ENCODE peak calls at places on chromosomes 4 and X, in ten cellular contexts. B is NCI-H524; G is A673; D is activated CD4-positive, alpha-beta T cell treated with anti-CD3 and anti-CD28 coated beads, Interleukin-2, amount 50 U/mL, for 24 hours; Z is fibroblast of gingiva; S is immature natural killer cell; N is left lobe of liver; V is A172; T is tibial nerve; F is GM12892. R is an unnamed sample.
A peak's percentile ranks its signal among the peaks of the same experiment; 100 is the strongest.

GRCh38 chrX:30196322-30196721 is 19.0 kb upstream of the MAGEB2 start:
- DNase-seq in B (peak; percentile 15), G (peak; percentile 61), D (no peak), Z (no peak), S (no peak), N (no peak), V (peak; percentile 43), T (no peak), F (no peak), R (peak; percentile 28)

GRCh38 chr4:76696109-76696508 is 201.8 kb downstream of the SOWAHB start:
- DNase-seq in B (no peak), G (no peak), D (no peak), Z (no peak), S (no peak), N (no peak), V (no peak), T (no peak), F (no peak), R (no peak)

GRCh38 chr4:150493846-150494245 is 88.1 kb upstream of the MAB21L2 start:
- DNase-seq in B (no peak), G (no peak), D (no peak), Z (peak; percentile 75), S (no peak), N (no peak), V (no peak), T (no peak), F (no peak), R (no peak)

GRCh38 chr4:20544645-20545044 is 155.6 kb upstream of the PACRGL start:
- DNase-seq in B (peak; percentile 13), G (peak; percentile 66), D (no peak), Z (peak; percentile 71), S (no peak), N (no peak), V (peak; percentile 27), T (no peak), F (no peak), R (peak; percentile 38)

GRCh38 chrX:107715331-107716044 is 60.1 kb downstream of the TSC22D3 start:
- DNase-seq in B (no peak), G (no peak), D (no peak), Z (peak; percentile 44), S (peak; percentile 37), N (no peak), V (no peak), T (no peak), F (no peak), R (no peak)

GRCh38 chr4:136355970-136356369 is 1176.3 kb downstream of the PCDH18 start:
- DNase-seq in B (peak; percentile 37), G (no peak), D (no peak), Z (no peak), S (no peak), N (no peak), V (no peak), T (no peak), F (no peak), R (no peak)

GRCh38 chr4:117941611-117942010 is 92.7 kb upstream of the NDST3 start:
- DNase-seq in B (peak; percentile 33), G (peak; percentile 63), D (no peak), Z (no peak), S (no peak), N (no peak), V (no peak), T (no peak), F (no peak), R (no peak)

GRCh38 chr4:124902111-124902510 is 189.6 kb upstream of the ANKRD50 start:
- DNase-seq in B (no peak), G (no peak), D (no peak), Z (no peak), S (no peak), N (no peak), V (no peak), T (no peak), F (no peak), R (no peak)

GRCh38 chrX:26511621-26512363 is 295.8 kb downstream of the MAGEB5 start:
- DNase-seq in B (no peak), G (no peak), D (no peak), Z (no peak), S (no peak), N (no peak), V (no peak), T (no peak), F (no peak), R (no peak)

GRCh38 chrX:110241816-110242215 is 76.1 kb downstream of the AMMECR1 start:
- DNase-seq in B (no peak), G (no peak), D (no peak), Z (no peak), S (no peak), N (peak; percentile 43), V (no peak), T (no peak), F (no peak), R (no peak)

GRCh38 chrX:146854281-146854680 is 39.7 kb upstream of the CXorf51A start:
- DNase-seq in B (no peak), G (no peak), D (no peak), Z (no peak), S (no peak), N (no peak), V (no peak), T (no peak), F (no peak), R (no peak)

GRCh38 chr4:38387348-38387747 is 276.7 kb upstream of the KLF3 start:
- DNase-seq in B (no peak), G (no peak), D (no peak), Z (peak; percentile 50), S (no peak), N (peak; percentile 87), V (no peak), T (peak; percentile 85), F (no peak), R (no peak)

GRCh38 chr4:13196721-13197120 is 287.4 kb downstream of the RAB28 start:
- DNase-seq in B (no peak), G (no peak), D (no peak), Z (no peak), S (no peak), N (no peak), V (no peak), T (no peak), F (no peak), R (no peak)

GRCh38 chr4:172308078-172308477 is 494.9 kb downstream of the GALNTL6 start:
- DNase-seq in B (no peak), G (no peak), D (no peak), Z (no peak), S (no peak), N (no peak), V (no peak), T (no peak), F (no peak), R (no peak)

GRCh38 chr4:6364581-6364980 is 94.9 kb downstream of the WFS1 start:
- DNase-seq in B (no peak), G (no peak), D (no peak), Z (no peak), S (no peak), N (no peak), V (no peak), T (no peak), F (no peak), R (no peak)

GRCh38 chrX:150477364-150477763 is 91.1 kb upstream of the MTM1 start:
- DNase-seq in B (no peak), G (no peak), D (no peak), Z (no peak), S (no peak), N (no peak), V (no peak), T (no peak), F (no peak), R (no peak)

GRCh38 chrX:8738588-8739189 is 6.8 kb upstream of the ANOS1 start:
- DNase-seq in B (peak; percentile 46), G (peak; percentile 65), D (no peak), Z (peak; percentile 10), S (peak; percentile 24), N (no peak), V (peak; percentile 23), T (peak; percentile 60), F (no peak), R (no peak)

GRCh38 chrX:111616786-111617185 is 64.2 kb upstream of the ALG13 start:
- DNase-seq in B (no peak), G (no peak), D (no peak), Z (no peak), S (no peak), N (no peak), V (no peak), T (no peak), F (no peak), R (no peak)

GRCh38 chr4:138192113-138192512 is 50.0 kb downstream of the SLC7A11 start:
- DNase-seq in B (no peak), G (no peak), D (no peak), Z (no peak), S (no peak), N (no peak), V (peak; percentile 60), T (no peak), F (no peak), R (peak; percentile 8)

GRCh38 chr4:109574443-109574850 is 14.4 kb downstream of the MCUB start:
- DNase-seq in B (peak; percentile 29), G (peak; percentile 57), D (no peak), Z (peak; percentile 2), S (peak; percentile 23), N (no peak), V (no peak), T (no peak), F (no peak), R (no peak)

GRCh38 chrX:50635162-50635561 is 164.5 kb upstream of the DGKK start:
- DNase-seq in B (no peak), G (no peak), D (no peak), Z (no peak), S (no peak), N (no peak), V (no peak), T (no peak), F (no peak), R (no peak)

GRCh38 chr4:139950568-139950967 is 203.4 kb downstream of the MAML3 start:
- DNase-seq in B (no peak), G (no peak), D (no peak), Z (no peak), S (peak; percentile 79), N (no peak), V (no peak), T (no peak), F (peak; percentile 9), R (no peak)

GRCh38 chr4:41744572-41745291 is 3.8 kb downstream of the PHOX2B start:
- DNase-seq in B (no peak), G (no peak), D (no peak), Z (no peak), S (no peak), N (no peak), V (no peak), T (no peak), F (no peak), R (no peak)

GRCh38 chrX:4043951-4044350 is 330.5 kb upstream of the PRKX start:
- DNase-seq in B (no peak), G (no peak), D (no peak), Z (no peak), S (no peak), N (no peak), V (no peak), T (no peak), F (no peak), R (no peak)

GRCh38 chrX:109626637-109627036 is 1.7 kb upstream of the KCNE5 start:
- DNase-seq in B (no peak), G (no peak), D (no peak), Z (no peak), S (no peak), N (no peak), V (no peak), T (no peak), F (no peak), R (no peak)

GRCh38 chr4:185358514-185359433 is 37.0 kb downstream of the LRP2BP start:
- DNase-seq in B (no peak), G (no peak), D (no peak), Z (no peak), S (no peak), N (no peak), V (peak; percentile 67), T (no peak), F (no peak), R (no peak)

GRCh38 chr4:118282692-118283091 is 70.1 kb downstream of the PRSS12 start:
- DNase-seq in B (no peak), G (peak; percentile 30), D (no peak), Z (peak; percentile 80), S (no peak), N (peak; percentile 84), V (no peak), T (no peak), F (no peak), R (peak; percentile 41)

GRCh38 chr4:107035711-107036601 is at the start of gene DKK2:
- DNase-seq in B (no peak), G (peak; percentile 86), D (no peak), Z (peak; percentile 23), S (peak; percentile 14), N (no peak), V (peak; percentile 10), T (peak; percentile 51), F (peak; percentile 6), R (peak; percentile 10)

R was measured in RWPE1.